ENCODE peak calls at places on chromosomes 11 and 22, in four cellular contexts. One of them, this sample, is unnamed.

GRCh38 chr11:94775576-94776327 is 7.6 kb downstream of the AMOTL1 start:
- DNase-seq in heart left ventricle: no peak
- DNase-seq in lower lobe of right lung: no peak
- DNase-seq in HuH-7.5: no peak
- DNase-seq in this sample: no peak

GRCh38 chr11:61138940-61139339 is 22.3 kb downstream of the VPS37C start:
- DNase-seq in heart left ventricle: no peak
- DNase-seq in lower lobe of right lung: no peak
- DNase-seq in HuH-7.5: no peak
- DNase-seq in this sample: no peak

GRCh38 chr22:24435323-24435645 is 7.9 kb downstream of the ADORA2A start:
- DNase-seq in lower lobe of right lung: no peak
- DNase-seq in HuH-7.5: no peak
- DNase-seq in heart left ventricle: no peak
- DNase-seq in this sample: no peak

GRCh38 chr22:26169312-26170111 is at the start of gene SEZ6L:
- DNase-seq in HuH-7.5: no peak
- DNase-seq in heart left ventricle: peak
- DNase-seq in lower lobe of right lung: peak
- DNase-seq in this sample: peak

GRCh38 chr11:27281740-27282139 is 81.3 kb downstream of the CCDC34 start:
- DNase-seq in HuH-7.5: no peak
- DNase-seq in lower lobe of right lung: no peak
- DNase-seq in heart left ventricle: no peak
- DNase-seq in this sample: no peak

GRCh38 chr11:83933008-83933407 is 646.8 kb upstream of the CCDC90B start:
- DNase-seq in HuH-7.5: no peak
- DNase-seq in heart left ventricle: no peak
- DNase-seq in lower lobe of right lung: no peak
- DNase-seq in this sample: no peak

GRCh38 chr11:20238712-20239111 is 78.4 kb upstream of the DBX1 start:
- DNase-seq in lower lobe of right lung: no peak
- DNase-seq in heart left ventricle: peak
- DNase-seq in HuH-7.5: no peak
- DNase-seq in this sample: peak

GRCh38 chr11:96235725-96236124 is 107.3 kb downstream of the MAML2 start:
- DNase-seq in HuH-7.5: no peak
- DNase-seq in heart left ventricle: no peak
- DNase-seq in lower lobe of right lung: no peak
- DNase-seq in this sample: no peak

GRCh38 chr11:106331163-106331562 is 253.7 kb downstream of the AASDHPPT start:
- DNase-seq in heart left ventricle: no peak
- DNase-seq in HuH-7.5: no peak
- DNase-seq in lower lobe of right lung: no peak
- DNase-seq in this sample: no peak

GRCh38 chr22:43147821-43148220 is 3.5 kb upstream of the TSPO start:
- DNase-seq in heart left ventricle: peak
- DNase-seq in HuH-7.5: no peak
- DNase-seq in lower lobe of right lung: peak
- DNase-seq in this sample: no peak

GRCh38 chr22:32206774-32207758 is 2.2 kb upstream of the RFPL2 start:
- DNase-seq in heart left ventricle: peak
- DNase-seq in HuH-7.5: peak
- DNase-seq in lower lobe of right lung: no peak
- DNase-seq in this sample: no peak

GRCh38 chr11:116529681-116530080 is 243.1 kb downstream of the BUD13 start:
- DNase-seq in HuH-7.5: no peak
- DNase-seq in lower lobe of right lung: no peak
- DNase-seq in heart left ventricle: no peak
- DNase-seq in this sample: no peak

GRCh38 chr11:76462317-76462716 is 17.5 kb downstream of the EMSY start:
- DNase-seq in lower lobe of right lung: no peak
- DNase-seq in heart left ventricle: no peak
- DNase-seq in HuH-7.5: no peak
- DNase-seq in this sample: no peak

GRCh38 chr11:67379061-67380058 is 6.0 kb upstream of the CLCF1 start:
- DNase-seq in heart left ventricle: no peak
- DNase-seq in HuH-7.5: no peak
- DNase-seq in lower lobe of right lung: no peak
- DNase-seq in this sample: no peak